ENCODE peak calls at places on chromosomes 11 and 22, in six cellular contexts. D is GM12891, F is K562, M is H1, W is GM12878, P is HepG2. I is an unnamed sample.

GRCh38 chr11:63564785-63565350 is 1.7 kb upstream of the PLAAT2 start:
- DNase-seq in F (no peak), P (no peak), M (no peak), D (no peak), W (no peak), I (no peak)

GRCh38 chr11:47272706-47273105 is 2.8 kb downstream of the MADD start:
- DNase-seq in D (no peak), W (no peak), P (no peak), M (no peak), F (no peak), I (no peak)

GRCh38 chr11:44860967-44861828 is 89.5 kb downstream of the TP53I11 start:
- DNase-seq in D (no peak), P (no peak), W (no peak), M (no peak), F (peak; percentile 32), I (no peak)

GRCh38 chr11:91608662-91609061 is 616.0 kb upstream of the FAT3 start:
- DNase-seq in M (no peak), P (no peak), W (no peak), F (no peak), D (no peak), I (no peak)

GRCh38 chr11:75204012-75204674 is 36.4 kb upstream of the TPBGL start:
- DNase-seq in D (no peak), M (no peak), F (no peak), W (no peak), P (peak; percentile 90), I (no peak)

GRCh38 chr11:10414181-10414580 is 40.9 kb upstream of the AMPD3 start:
- DNase-seq in M (no peak), F (no peak), D (no peak), W (no peak), P (no peak), I (no peak)

GRCh38 chr11:7485136-7485853 is at the start of gene OLFML1:
- DNase-seq in D (no peak), P (peak; percentile 12), W (no peak), M (no peak), F (no peak), I (no peak)

GRCh38 chr11:68206211-68206610 is 6.9 kb downstream of the KMT5B start:
- DNase-seq in D (no peak), P (peak; percentile 74), F (peak; percentile 47), M (no peak), W (no peak), I (no peak)

GRCh38 chr11:34948721-34949120 is 32.3 kb downstream of the PDHX start:
- DNase-seq in W (no peak), M (no peak), F (no peak), D (no peak), P (no peak), I (no peak)

GRCh38 chr22:17213976-17214375 is 5.3 kb downstream of the ADA2 start:
- DNase-seq in D (no peak), M (no peak), W (no peak), P (peak; percentile 21), F (peak; percentile 61), I (no peak)

GRCh38 chr11:75200051-75200450 is 40.5 kb upstream of the TPBGL start:
- DNase-seq in D (no peak), P (no peak), F (no peak), M (no peak), W (no peak), I (no peak)

GRCh38 chr11:64501500-64502427 is 89.3 kb upstream of the SLC22A12 start:
- DNase-seq in F (peak; percentile 64), W (no peak), D (no peak), M (no peak), P (peak; percentile 83), I (no peak)

GRCh38 chr11:7563269-7563668 is 49.5 kb downstream of the PPFIBP2 start:
- DNase-seq in F (no peak), M (no peak), W (no peak), D (no peak), P (no peak), I (no peak)

GRCh38 chr22:46072981-46073682 is 77.2 kb upstream of the PPARA start:
- DNase-seq in P (no peak), F (no peak), M (no peak), D (no peak), W (no peak), I (no peak)

GRCh38 chr22:46070215-46070721 is 80.1 kb upstream of the PPARA start:
- DNase-seq in M (no peak), F (no peak), D (no peak), W (no peak), P (peak; percentile 10), I (no peak)

GRCh38 chr22:46072030-46072881 is 78.1 kb upstream of the PPARA start:
- DNase-seq in P (no peak), F (no peak), W (no peak), M (no peak), D (no peak), I (peak; percentile 51)

GRCh38 chr22:46070722-46071450 is 79.4 kb upstream of the PPARA start:
- DNase-seq in F (no peak), P (no peak), M (no peak), D (no peak), W (no peak), I (peak; percentile 61)

GRCh38 chr22:46071451-46072029 is 78.8 kb upstream of the PPARA start:
- DNase-seq in D (no peak), M (no peak), F (no peak), W (no peak), P (no peak), I (no peak)
- TF ChIP-seq POLR2A in D (no peak), M (no peak), F (no peak), W (peak; percentile 5), P (no peak), I (no peak)

DNA sequence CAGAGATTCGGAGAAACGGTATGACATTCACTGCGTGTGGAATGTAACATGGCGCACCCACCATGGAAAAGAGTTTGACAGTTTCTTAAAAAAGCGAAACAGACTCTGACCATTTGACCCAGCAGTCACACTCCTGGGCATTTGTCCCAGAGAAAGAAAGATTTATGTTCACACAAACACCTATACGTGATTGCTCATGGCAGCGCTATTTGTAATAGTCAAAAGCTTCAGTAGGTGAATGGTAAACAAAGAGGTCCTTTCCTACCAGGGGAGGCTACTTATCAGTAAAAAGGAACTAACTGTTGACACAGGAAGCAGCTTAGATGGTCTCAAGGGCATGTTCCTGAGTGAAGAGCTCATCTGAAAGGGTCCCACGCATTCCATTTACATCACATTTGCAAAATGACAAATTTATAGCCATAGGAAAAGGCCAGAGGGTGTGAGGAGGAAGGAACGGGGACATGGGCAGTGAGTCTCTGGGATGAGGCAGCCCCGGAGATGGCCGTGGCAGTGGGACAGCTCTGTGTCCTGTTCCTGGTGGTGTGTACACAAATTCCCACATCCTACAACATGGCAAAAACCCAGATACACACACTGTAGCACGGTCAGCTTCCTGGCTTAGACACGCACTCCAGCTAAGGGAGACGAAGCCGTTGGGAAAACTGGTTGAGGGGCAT is 14.6 kb upstream of the KRTAP5-6 start:
- DNase-seq in W (no peak), D (no peak), P (peak; percentile 59), F (no peak), M (no peak), I (no peak)
- TF ChIP-seq POLR2AphosphoS5 in W (no peak), D (no peak), P (no peak), F (no peak), M (no peak), I (no peak)

DNA sequence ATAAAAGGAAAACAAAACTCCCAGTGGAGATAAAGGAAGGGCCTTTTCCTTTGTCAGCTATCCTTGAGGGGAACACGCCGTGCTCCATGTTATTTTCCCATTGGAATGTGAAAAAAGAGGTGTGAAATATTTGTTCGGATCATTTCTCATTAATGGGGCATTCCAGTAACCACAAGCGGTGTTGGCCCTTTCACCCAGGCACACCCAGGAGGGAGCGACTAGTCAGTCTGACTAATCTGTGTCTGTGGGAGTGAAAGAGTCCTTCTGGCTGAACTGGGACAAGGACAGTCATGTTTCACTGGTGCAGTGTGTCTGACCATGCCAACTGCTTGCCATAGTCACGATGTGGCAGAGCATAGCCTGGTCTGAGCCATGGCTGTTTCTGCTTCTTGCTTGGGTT is 13.0 kb upstream of the MYEOV start:
- DNase-seq in W (no peak), M (no peak), F (no peak), D (no peak), P (no peak), I (no peak)
- TF ChIP-seq TAF1 in W (no peak), M (no peak), F (no peak), D (no peak), P (no peak), I (no peak)

DNA sequence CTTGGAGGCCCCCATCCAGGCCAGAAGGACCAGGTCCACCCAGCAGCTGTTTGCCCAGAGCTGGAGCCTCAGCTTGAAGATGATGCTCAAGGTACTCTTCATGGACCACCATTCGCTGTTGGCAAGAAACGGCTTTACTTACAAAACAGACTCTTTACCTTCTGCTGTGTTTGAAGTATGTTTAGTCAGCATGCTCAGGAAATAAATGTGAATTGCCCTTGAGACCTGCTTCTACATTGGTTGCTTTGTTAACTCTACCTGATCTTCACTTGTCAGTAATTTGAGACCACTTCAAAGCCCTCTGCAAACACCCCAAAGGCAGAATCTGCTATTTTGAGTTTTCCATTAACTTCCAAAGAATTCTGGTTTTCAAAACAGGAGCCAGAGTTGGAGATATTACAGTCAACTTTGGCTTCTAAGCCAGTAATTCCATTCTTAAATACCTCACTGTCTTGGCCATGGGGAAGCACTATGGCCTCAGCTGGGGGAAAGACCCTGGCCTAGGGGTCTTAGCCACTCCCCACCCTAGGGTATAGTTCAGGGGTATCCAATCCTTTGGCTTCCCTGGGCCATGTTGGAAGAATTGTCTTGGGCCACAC is 2.7 kb downstream of the UQCR10 start:
- DNase-seq in P (peak; percentile 93), F (no peak), W (no peak), M (no peak), D (no peak), I (no peak)
- TF ChIP-seq POLR2A in P (no peak), F (no peak), W (no peak), M (no peak), D (no peak), I (no peak)

GRCh38 chr22:39242389-39242808 is 2.4 kb downstream of the PDGFB start:
- DNase-seq in W (no peak), D (no peak), M (no peak), P (no peak), F (peak; percentile 31), I (no peak)
- TF ChIP-seq POLR2AphosphoS5 in W (no peak), D (no peak), M (no peak), P (no peak), F (no peak), I (no peak)

DNA sequence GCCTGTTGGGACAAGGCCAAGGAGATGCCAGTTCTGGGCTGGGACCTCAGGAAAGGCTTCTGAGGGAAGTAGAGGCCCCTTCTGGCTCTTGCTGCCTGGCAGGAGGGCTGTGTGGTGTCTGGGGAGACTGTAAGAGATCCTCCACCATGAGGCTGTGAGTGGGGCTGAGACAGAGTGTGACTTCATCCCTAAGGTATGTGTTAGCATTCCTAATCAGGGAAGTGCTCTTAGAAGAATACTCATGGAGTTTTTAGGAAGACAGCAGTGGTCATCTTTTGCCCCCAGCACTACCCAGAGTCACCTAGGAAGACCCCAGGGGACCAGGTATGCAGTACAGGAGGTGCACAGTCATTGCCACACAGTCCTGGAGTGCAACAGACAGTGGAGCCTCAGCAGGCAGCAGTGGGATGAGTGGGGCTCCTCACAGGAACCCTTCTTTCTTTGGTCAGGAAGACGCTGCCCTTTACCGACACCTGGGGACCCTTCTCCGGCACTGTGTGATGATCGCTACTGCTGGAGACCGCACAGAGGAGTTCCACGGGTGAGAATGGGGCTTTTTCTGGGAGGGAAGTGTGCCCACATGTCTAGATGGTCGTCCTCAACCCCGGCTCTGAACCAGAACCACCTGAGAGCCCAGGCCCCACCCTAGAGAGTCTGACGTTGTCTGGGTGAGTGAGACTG is 2.8 kb downstream of the RIC8A start:
- DNase-seq in D (no peak), F (no peak), W (no peak), P (no peak), M (no peak), I (no peak)
- TF ChIP-seq TAF1 in D (no peak), F (no peak), W (no peak), P (no peak), M (no peak), I (no peak)

I was measured in GM12892.